ENCODE peak calls at places on chromosomes 2 and 18, in six cellular contexts. B is SJSA1; Y is adrenal gland; Z is CD4-positive, alpha-beta memory T cell; D is K562; W is lower lobe of right lung. O is an unnamed sample.
A peak's percentile ranks its signal among the peaks of the same experiment; 100 is the strongest.

GRCh38 chr2:55061534-55062344 is 11.5 kb upstream of the RTN4 start:
- DNase-seq in B (no peak), Z (no peak), Y (no peak), D (no peak), W (peak; percentile 68), O (no peak)

GRCh38 chr18:10403675-10404074 is 50.8 kb upstream of the APCDD1 start:
- DNase-seq in D (no peak), W (no peak), B (no peak), Z (no peak), Y (no peak), O (no peak)

GRCh38 chr2:217653240-217653639 is 349.6 kb downstream of the TNS1 start:
- DNase-seq in D (no peak), Y (peak; percentile 84), W (peak; percentile 61), B (peak; percentile 70), Z (no peak), O (no peak)

GRCh38 chr2:46711156-46711555 is 204.4 kb downstream of the MCFD2 start:
- DNase-seq in Y (no peak), D (no peak), Z (no peak), W (no peak), B (no peak), O (no peak)

GRCh38 chr2:219633276-219634065 is 6.0 kb downstream of the SLC4A3 start:
- DNase-seq in D (no peak), W (no peak), B (peak; percentile 41), Y (no peak), Z (no peak), O (no peak)

GRCh38 chr2:156329031-156329921 is 3.2 kb downstream of the NR4A2 start:
- DNase-seq in B (no peak), W (peak; percentile 51), Z (peak; percentile 40), Y (no peak), D (no peak), O (peak; percentile 84)

GRCh38 chr2:15553519-15553918 is 7.6 kb downstream of the NBAS start:
- DNase-seq in B (no peak), Z (no peak), D (no peak), Y (no peak), W (no peak), O (no peak)

GRCh38 chr2:235752875-235753274 is 259.0 kb downstream of the AGAP1 start:
- DNase-seq in B (no peak), Z (no peak), Y (no peak), D (no peak), W (no peak), O (no peak)

GRCh38 chr2:48415765-48416515 is 114.0 kb upstream of the STON1 start:
- DNase-seq in Y (no peak), D (no peak), B (no peak), W (no peak), Z (peak; percentile 4), O (no peak)

GRCh38 chr2:182642328-182642727 is 73.7 kb upstream of the DNAJC10 start:
- DNase-seq in W (peak; percentile 70), B (peak; percentile 60), D (peak; percentile 61), Z (no peak), Y (peak; percentile 59), O (peak; percentile 90)

GRCh38 chr2:5123597-5124196 is 568.5 kb upstream of the SOX11 start:
- DNase-seq in B (no peak), Y (no peak), W (no peak), D (no peak), Z (no peak), O (no peak)

GRCh38 chr2:190637331-190637734 is 11.6 kb upstream of the NAB1 start:
- DNase-seq in Z (no peak), W (no peak), B (no peak), D (no peak), Y (no peak), O (no peak)

GRCh38 chr2:80420530-80421208 is 116.1 kb upstream of the LRRTM1 start:
- DNase-seq in B (no peak), D (no peak), W (no peak), Y (no peak), Z (no peak), O (no peak)

GRCh38 chr2:20207051-20207450 is 17.9 kb downstream of the SDC1 start:
- DNase-seq in D (no peak), B (no peak), W (no peak), Z (no peak), Y (no peak), O (no peak)

GRCh38 chr2:55047677-55048299 is 2.5 kb downstream of the RTN4 start:
- DNase-seq in W (no peak), Z (no peak), B (no peak), Y (no peak), D (no peak), O (no peak)

GRCh38 chr2:168635065-168635577 is 167.3 kb upstream of the NOSTRIN start:
- DNase-seq in B (no peak), W (no peak), Y (peak; percentile 61), Z (no peak), D (no peak), O (no peak)

GRCh38 chr2:36352024-36352398 is 3.6 kb upstream of the CRIM1 start:
- DNase-seq in Z (peak; percentile 35), B (no peak), Y (peak; percentile 34), D (peak; percentile 32), W (no peak), O (no peak)

GRCh38 chr2:112001136-112001764 is 53.8 kb upstream of the TMEM87B start:
- DNase-seq in W (no peak), B (no peak), D (no peak), Z (no peak), Y (no peak), O (no peak)

GRCh38 chr2:43611987-43612894 is 16.4 kb upstream of the THADA start:
- DNase-seq in Y (peak; percentile 84), Z (peak; percentile 71), D (peak; percentile 68), W (no peak), B (peak; percentile 64), O (no peak)

GRCh38 chr2:74232426-74232825 is 34.0 kb downstream of the MTHFD2 start:
- DNase-seq in D (peak; percentile 29), W (no peak), B (no peak), Y (no peak), Z (no peak), O (no peak)

GRCh38 chr2:74239346-74239745 is 40.9 kb downstream of the MTHFD2 start:
- DNase-seq in D (no peak), W (no peak), Z (no peak), Y (no peak), B (no peak), O (peak; percentile 44)

GRCh38 chr2:74238879-74239278 is 40.5 kb downstream of the MTHFD2 start:
- DNase-seq in Y (no peak), W (no peak), B (no peak), D (no peak), Z (no peak), O (no peak)

GRCh38 chr2:74233648-74234047 is 35.2 kb downstream of the MTHFD2 start:
- DNase-seq in D (no peak), Y (no peak), W (no peak), B (no peak), Z (no peak), O (no peak)

GRCh38 chr2:74235041-74235440 is 36.6 kb downstream of the MTHFD2 start:
- DNase-seq in B (no peak), Y (no peak), W (no peak), Z (no peak), D (no peak), O (peak; percentile 54)
- H3K4me1 ChIP-seq in B (peaks cover 2% of the 10 kb centered on the region), Y (no peaks in the 10 kb centered on the region), W (no peaks in the 10 kb centered on the region), Z (no peaks in the 10 kb centered on the region), D (no peaks in the 10 kb centered on the region), O (no peaks in the 10 kb centered on the region)

GRCh38 chr2:166128156-166128505 is 311 bp upstream of the SCN1A start:
- DNase-seq in B (no peak), D (no peak), W (no peak), Y (no peak), Z (peak; percentile 0), O (no peak)

GRCh38 chr2:166125557-166125956 is 2.3 kb downstream of the SCN1A start:
- DNase-seq in B (no peak), W (no peak), Z (no peak), D (no peak), Y (no peak), O (no peak)

GRCh38 chr2:166127217-166128155 is at the start of gene SCN1A:
- DNase-seq in Y (peak; percentile 25), B (no peak), D (peak; percentile 31), W (no peak), Z (peak; percentile 41), O (no peak)

DNA sequence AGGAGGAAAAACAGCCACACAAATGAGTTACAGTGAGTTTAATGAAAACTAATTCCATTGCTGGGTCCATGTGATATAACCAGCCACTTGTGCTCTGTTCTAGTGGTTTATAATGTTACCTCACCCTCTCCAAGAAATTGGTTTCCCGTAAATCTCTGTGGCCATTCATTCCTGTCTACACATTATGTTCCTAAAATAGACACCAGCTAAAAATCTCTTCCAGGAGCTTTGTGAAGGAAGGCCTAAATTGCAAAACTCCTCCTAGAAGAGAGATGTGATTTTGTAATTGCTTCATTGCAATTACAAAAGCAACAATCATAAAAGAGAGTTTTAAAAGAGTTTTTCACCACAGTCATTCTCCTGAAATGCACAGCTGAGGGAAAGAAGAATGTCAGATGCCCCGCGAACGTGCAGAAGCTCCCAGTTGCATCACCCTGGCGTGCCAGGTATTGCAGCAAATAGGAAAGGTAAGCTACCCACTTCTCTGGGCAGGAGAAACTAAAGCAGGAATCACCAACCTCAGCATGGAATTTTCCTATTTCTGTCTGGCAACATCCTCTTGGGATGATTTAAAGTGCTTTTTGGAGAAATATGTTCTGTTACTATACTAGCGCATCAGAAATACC is 1.7 kb downstream of the SCN1A start:
- DNase-seq in Z (no peak), Y (no peak), W (peak; percentile 55), D (no peak), B (no peak), O (no peak)
- H3K4me1 ChIP-seq in Z (no peaks in the 10 kb centered on the region), Y (no peaks in the 10 kb centered on the region), W (no peaks in the 10 kb centered on the region), D (no peaks in the 10 kb centered on the region), B (no peaks in the 10 kb centered on the region), O (no peaks in the 10 kb centered on the region)

DNA sequence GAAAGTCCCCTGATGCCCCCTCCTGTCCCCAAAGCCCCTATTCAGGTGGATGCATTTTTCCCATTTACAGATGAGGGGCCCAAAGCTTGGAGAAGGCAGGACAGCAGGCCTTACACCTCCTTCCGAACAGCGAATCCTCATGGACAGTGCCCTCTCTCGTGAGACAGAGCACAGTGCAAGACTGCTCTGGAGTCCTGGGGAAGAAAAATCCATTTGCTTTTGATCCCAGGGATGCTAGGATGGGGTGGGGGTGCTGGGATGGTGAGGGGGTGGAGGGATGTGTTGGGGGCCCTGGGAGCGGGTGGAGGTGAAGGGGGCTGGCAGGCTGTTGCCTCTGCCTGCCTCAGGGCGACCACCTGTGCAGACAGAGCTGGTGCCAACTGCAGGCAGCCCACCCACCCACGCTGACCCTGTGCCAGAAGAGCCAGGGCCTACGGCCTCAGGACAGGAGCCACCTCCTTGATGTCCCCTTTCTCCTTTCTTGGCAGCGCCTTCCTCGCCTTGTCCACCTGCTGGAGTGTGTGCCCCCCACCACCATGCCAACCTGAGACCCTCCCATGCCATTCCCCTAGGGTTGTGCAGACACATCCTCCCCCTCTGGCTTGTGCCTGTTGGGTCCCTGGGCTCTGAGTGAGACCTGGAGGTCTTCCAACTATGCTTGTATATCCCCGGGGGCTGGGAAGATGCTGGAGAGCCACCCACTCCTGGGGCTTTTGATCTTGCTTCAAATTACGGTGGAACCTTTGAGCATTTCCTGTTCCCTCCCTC is 66.3 kb upstream of the SH3RF3 start:
- DNase-seq in D (no peak), B (no peak), W (no peak), Z (no peak), Y (no peak), O (peak; percentile 41)
- H3K4me1 ChIP-seq in D (no peaks in the 10 kb centered on the region), B (no peaks in the 10 kb centered on the region), W (no peaks in the 10 kb centered on the region), Z (peaks cover 6% of the 10 kb centered on the region), Y (no peaks in the 10 kb centered on the region), O (peaks cover 6% of the 10 kb centered on the region)

GRCh38 chr2:98508690-98509054 is 64.0 kb downstream of the INPP4A start:
- DNase-seq in Z (peak; percentile 43), D (peak; percentile 44), Y (peak; percentile 70), B (no peak), W (peak; percentile 74), O (peak; percentile 86)
- H3K4me1 ChIP-seq in Z (peaks cover 95% of the 10 kb centered on the region), D (peaks cover 54% of the 10 kb centered on the region), Y (peaks cover 25% of the 10 kb centered on the region), B (peaks cover 4% of the 10 kb centered on the region), W (peaks cover 59% of the 10 kb centered on the region), O (peaks cover 86% of the 10 kb centered on the region)